ENCODE peak calls at places on chromosome 1, in four cellular contexts. R, X, H and T are unnamed samples.

GRCh38 chr1:6870571-6870970 is 85.3 kb downstream of the CAMTA1 start:
- DNase-seq in H (peak), R (no peak), X (no peak), T (peak)

GRCh38 chr1:39758556-39759435 is 12.4 kb downstream of the OXCT2 start:
- DNase-seq in X (no peak), H (no peak), R (no peak), T (no peak)

GRCh38 chr1:100130552-100131077 is 2.1 kb downstream of the SASS6 start:
- DNase-seq in H (peak), X (no peak), R (no peak), T (no peak)

GRCh38 chr1:181603735-181604410 is 120.6 kb downstream of the CACNA1E start:
- DNase-seq in X (no peak), R (no peak), H (no peak), T (no peak)

GRCh38 chr1:119327436-119328155 is 41.0 kb upstream of the HAO2 start:
- DNase-seq in H (peak), X (no peak), R (peak), T (no peak)

GRCh38 chr1:13228343-13228781 is 2.4 kb upstream of the PRAMEF18 start:
- DNase-seq in R (no peak), H (no peak), X (no peak), T (no peak)

GRCh38 chr1:40709100-40709801 is 17.7 kb downstream of the NFYC start:
- DNase-seq in H (peak), X (peak), R (peak), T (peak)

GRCh38 chr1:246005067-246005466 is 502.0 kb downstream of the SMYD3 start:
- DNase-seq in H (peak), R (peak), X (peak), T (peak)

GRCh38 chr1:202078211-202078610 is 44.5 kb upstream of the GPR37L1 start:
- DNase-seq in H (no peak), R (no peak), X (no peak), T (no peak)

GRCh38 chr1:168439451-168440375 is 104.1 kb downstream of the XCL2 start:
- DNase-seq in X (peak), R (peak), H (peak), T (peak)
- H3K4me3 ChIP-seq in X (no peak), R (peak), H (peak), T (peak)

DNA sequence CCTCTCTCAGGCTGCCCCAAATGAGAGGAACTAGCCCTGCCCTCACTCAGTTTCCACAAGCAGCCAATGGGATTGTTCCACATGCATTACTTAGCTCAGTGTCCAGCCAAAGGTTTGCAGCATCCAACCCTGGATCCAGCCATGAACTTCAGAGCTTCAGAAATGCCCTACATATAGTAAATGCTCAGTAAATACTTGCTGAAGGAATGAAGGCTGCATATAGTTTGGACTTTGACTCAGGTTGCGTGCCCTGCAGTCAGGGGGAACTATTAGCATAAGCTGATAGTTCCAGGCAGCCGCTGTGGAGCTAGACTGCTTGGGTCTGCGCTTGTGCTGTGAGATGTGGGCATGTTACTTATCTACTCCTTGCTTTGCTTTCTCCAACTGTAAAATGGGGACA is 64.8 kb downstream of the NENF start:
- DNase-seq in H (no peak), X (no peak), R (no peak), T (no peak)
- H3K4me3 ChIP-seq in H (no peak), X (no peak), R (no peak), T (no peak)

GRCh38 chr1:52725903-52726264 is 369 bp upstream of the ZYG11B start:
- DNase-seq in R (no peak), H (no peak), X (no peak), T (no peak)
- H3K4me3 ChIP-seq in R (peak), H (peak), X (peak), T (peak)

DNA sequence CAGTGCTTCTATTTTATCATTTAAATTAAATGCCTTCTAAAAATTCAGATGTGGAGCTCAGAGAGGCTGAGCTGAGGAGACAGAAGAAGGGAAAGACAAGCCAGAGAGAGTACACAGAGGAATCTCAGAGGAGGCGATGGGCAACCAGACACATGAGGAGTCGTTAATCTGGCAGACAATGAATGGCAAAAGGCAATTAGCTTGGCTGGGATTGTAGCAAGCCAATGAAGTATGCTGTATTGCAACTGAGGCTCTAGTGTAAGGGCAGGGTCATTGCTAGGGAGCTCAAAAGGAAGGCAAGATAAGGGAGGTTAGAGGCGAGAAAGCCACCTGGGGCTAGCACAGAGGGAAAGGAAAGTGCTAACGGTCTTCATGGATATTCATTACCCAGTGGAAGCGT is 39.2 kb downstream of the PHC2 start:
- DNase-seq in X (no peak), R (no peak), H (no peak), T (no peak)
- H3K4me3 ChIP-seq in X (no peak), R (no peak), H (no peak), T (no peak)

GRCh38 chr1:183589384-183589783 is 875 bp downstream of the NCF2 start:
- DNase-seq in X (no peak), H (no peak), R (no peak), T (no peak)
- H3K4me3 ChIP-seq in X (no peak), H (no peak), R (no peak), T (no peak)

DNA sequence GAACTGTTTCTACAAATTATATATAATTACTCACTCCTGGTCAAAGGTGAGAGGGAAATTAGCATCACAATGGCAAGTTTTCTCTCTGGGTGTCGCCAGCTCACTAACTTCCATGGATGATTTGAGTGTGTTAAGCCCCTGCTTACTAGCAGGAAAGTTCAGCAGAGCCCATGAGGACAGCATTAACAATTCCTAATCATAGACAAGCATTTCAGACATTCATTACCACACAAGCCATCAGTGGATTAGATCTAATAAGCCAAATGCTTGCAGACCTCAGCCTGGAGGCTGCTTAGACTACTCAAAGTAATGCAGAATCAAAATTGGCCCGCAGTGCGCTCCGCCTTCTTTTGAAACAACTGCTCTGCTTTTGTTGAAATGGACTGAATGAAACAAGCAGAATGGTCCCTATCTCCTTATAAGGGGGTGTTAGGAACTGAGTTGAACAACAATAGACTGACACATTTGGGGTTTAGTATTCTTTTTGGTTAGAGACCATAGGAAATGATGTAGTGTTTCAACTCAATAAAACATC is 54.4 kb downstream of the GORAB start:
- DNase-seq in R (peak), X (no peak), H (peak), T (no peak)
- H3K4me3 ChIP-seq in R (peak), X (no peak), H (peak), T (no peak)

GRCh38 chr1:26546819-26547218 is 17.3 kb downstream of the RPS6KA1 start:
- DNase-seq in X (no peak), R (no peak), H (no peak), T (no peak)
- H3K4me3 ChIP-seq in X (no peak), R (no peak), H (no peak), T (no peak)

GRCh38 chr1:235881930-235882700 is 15.4 kb upstream of the LYST start:
- DNase-seq in X (no peak), H (no peak), R (no peak), T (no peak)

GRCh38 chr1:235882816-235883215 is 16.1 kb upstream of the LYST start:
- DNase-seq in X (no peak), R (no peak), H (no peak), T (no peak)

GRCh38 chr1:235885654-235886238 is 19.0 kb upstream of the LYST start:
- DNase-seq in R (no peak), H (no peak), X (no peak), T (no peak)

GRCh38 chr1:235887676-235888075 is 21.0 kb upstream of the LYST start:
- DNase-seq in X (no peak), H (no peak), R (no peak), T (no peak)

GRCh38 chr1:235883261-235883927 is 16.7 kb upstream of the LYST start:
- DNase-seq in H (peak), R (peak), X (peak), T (peak)
- H3K4me3 ChIP-seq in H (peak), R (peak), X (peak), T (peak)